ENCODE peak calls at places on chromosomes 7 and 10, in six cellular contexts. X is GM23248, D is PC-3, S is HCT116, E is SK-N-SH, W is MM.1S. J is an unnamed sample.

GRCh38 chr7:104272767-104273384 is 55.5 kb upstream of the LHFPL3 start:
- DNase-seq in E (peak), W (peak), X (peak), S (peak), D (peak), J (no peak)

GRCh38 chr7:73628504-73628903 is 4.2 kb upstream of the MLXIPL start:
- DNase-seq in D (no peak), S (no peak), W (no peak), X (no peak), E (no peak), J (no peak)

GRCh38 chr7:70266186-70266585 is 667.9 kb downstream of the AUTS2 start:
- DNase-seq in S (no peak), W (no peak), D (no peak), X (peak), E (no peak), J (no peak)

GRCh38 chr7:151745090-151745638 is 131.8 kb downstream of the PRKAG2 start:
- DNase-seq in X (peak), W (no peak), S (peak), E (no peak), D (peak), J (no peak)

GRCh38 chr10:106401161-106401560 is 763.3 kb downstream of the SORCS1 start:
- DNase-seq in E (no peak), X (peak), W (no peak), S (no peak), D (peak), J (no peak)

GRCh38 chr10:95610727-95611126 is 45.8 kb downstream of the ALDH18A1 start:
- DNase-seq in W (no peak), D (no peak), X (no peak), E (no peak), S (no peak), J (no peak)

GRCh38 chr7:34086064-34086463 is 180.7 kb downstream of the BMPER start:
- DNase-seq in S (no peak), E (no peak), W (no peak), D (no peak), X (peak), J (no peak)

GRCh38 chr7:78226059-78226658 is 427.6 kb downstream of the PHTF2 start:
- DNase-seq in X (peak), W (no peak), S (peak), D (peak), E (peak), J (peak)

GRCh38 chr10:120511165-120511564 is 54.1 kb downstream of the PLPP4 start:
- DNase-seq in W (no peak), S (no peak), X (peak), E (no peak), D (peak), J (no peak)

GRCh38 chr10:4683137-4683536 is 142.9 kb upstream of the AKR1E2 start:
- DNase-seq in S (no peak), E (no peak), W (peak), X (no peak), D (no peak), J (no peak)

GRCh38 chr7:130400120-130400572 is 19.9 kb downstream of the CPA1 start:
- DNase-seq in X (peak), W (no peak), D (no peak), S (no peak), E (no peak), J (no peak)

GRCh38 chr10:84921701-84922100 is 593.3 kb downstream of the CCSER2 start:
- DNase-seq in E (no peak), X (no peak), S (no peak), W (no peak), D (no peak), J (no peak)

GRCh38 chr10:84924131-84924530 is 595.7 kb downstream of the CCSER2 start:
- DNase-seq in D (no peak), X (no peak), S (no peak), W (no peak), E (no peak), J (no peak)

DNA sequence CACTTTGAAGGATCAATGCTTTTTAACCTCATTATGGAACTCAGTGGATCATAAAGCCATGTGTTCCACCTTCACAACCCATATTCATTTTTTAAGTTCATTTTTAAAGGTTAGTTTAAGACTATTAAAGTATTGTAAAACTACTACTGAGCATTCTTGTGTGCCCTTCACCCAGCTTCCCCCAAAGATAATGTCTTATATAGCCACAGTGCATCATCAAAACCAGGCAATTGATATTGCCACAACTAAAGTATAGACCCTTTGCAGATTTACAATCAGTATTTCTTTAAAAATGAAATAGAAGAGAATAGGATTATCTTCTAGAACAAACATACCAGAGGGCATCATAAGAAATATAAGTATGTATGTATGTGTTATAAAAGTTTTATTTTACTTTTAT is 597.1 kb downstream of the CCSER2 start:
- DNase-seq in D (no peak), S (no peak), W (no peak), X (no peak), E (no peak), J (no peak)
- H3K9ac ChIP-seq in D (no peak), S (no peak), W (no peak), X (no peak), E (no peak), J (no peak)

GRCh38 chr7:13987395-13987794 is 2.1 kb downstream of the ETV1 start:
- DNase-seq in S (no peak), X (peak), E (no peak), W (no peak), D (peak), J (no peak)
- H3K4me2 ChIP-seq in S (no peak), X (peak), E (peak), W (no peak), D (peak), J (peak)

DNA sequence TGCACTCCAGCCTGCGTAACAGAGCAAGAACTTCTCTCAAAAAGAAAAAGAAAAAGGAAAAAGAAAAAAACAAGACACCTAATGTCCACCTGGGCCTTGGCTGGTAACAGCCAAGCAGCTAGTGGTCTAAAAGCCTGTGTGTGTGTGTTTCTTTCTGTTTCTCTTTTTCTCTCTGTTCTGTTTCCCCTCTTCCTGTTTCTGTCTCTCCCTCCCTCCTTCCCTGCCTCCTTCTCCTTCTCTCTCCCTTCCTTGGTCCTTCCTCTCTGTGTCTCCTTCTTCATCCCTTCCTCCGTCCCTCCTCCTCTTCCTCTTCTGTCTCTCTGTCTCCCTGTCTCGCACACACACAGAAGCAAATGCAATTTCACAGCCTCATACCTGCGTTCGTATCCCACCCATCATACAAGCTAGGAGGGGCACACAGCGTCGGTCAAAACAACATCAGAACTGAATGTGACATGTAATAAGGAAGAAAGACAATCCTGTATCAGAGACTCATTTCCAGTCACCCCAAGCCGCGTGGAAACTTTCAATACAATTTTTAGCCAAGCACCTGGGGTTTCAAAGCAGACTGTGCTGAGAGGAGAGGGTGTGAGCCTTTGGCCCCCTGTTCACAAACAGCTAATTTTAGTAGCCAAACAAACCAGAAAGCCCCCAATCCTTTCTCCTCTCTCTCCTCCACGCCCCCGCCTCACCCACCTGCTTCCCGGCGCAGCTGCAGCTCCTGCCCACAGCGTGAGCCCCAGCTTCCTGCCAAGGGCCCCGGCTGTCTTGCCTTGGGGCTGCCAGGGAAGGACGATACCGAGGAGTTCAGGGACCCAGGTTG is 50.2 kb upstream of the GNA12 start:
- DNase-seq in E (no peak), X (no peak), S (no peak), D (no peak), W (peak), J (no peak)
- TF ChIP-seq EZH2phosphoT487 in E (no peak), X (no peak), S (no peak), D (no peak), W (no peak), J (no peak)

DNA sequence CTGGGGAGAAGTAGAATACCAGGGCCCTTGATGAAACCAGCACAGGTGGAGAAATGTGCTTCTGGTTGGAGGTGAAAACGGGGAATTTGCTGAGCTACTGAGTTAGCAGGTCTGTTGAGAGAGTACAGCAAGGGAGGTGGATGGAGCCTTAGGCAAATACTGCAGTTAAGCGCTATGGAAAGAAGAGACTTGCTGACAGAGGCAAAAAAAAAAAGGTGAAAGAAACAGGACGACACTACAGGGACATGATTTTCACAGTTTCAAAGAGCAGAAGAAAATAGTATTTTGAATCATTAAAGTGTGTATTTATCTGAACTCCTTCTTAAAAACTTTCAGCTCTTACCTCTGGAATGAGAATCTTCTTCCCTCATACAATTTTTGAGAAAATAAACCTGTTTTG is 159.5 kb downstream of the DNAH11 start:
- DNase-seq in X (no peak), E (no peak), S (no peak), D (no peak), W (no peak), J (no peak)
- H3K9ac ChIP-seq in X (no peak), E (no peak), S (no peak), D (no peak), W (no peak), J (no peak)

GRCh38 chr10:133368153-133368552 is 5.0 kb downstream of the ECHS1 start:
- DNase-seq in W (no peak), D (no peak), E (no peak), X (no peak), S (no peak), J (no peak)

GRCh38 chr10:133372507-133372906 is 647 bp downstream of the ECHS1 start:
- DNase-seq in E (peak), D (no peak), W (no peak), S (no peak), X (no peak), J (no peak)

GRCh38 chr10:133373104-133373624 is at the start of gene ECHS1:
- DNase-seq in E (peak), W (peak), D (peak), X (peak), S (peak), J (peak)

GRCh38 chr10:133366751-133367150 is 6.4 kb downstream of the ECHS1 start:
- DNase-seq in E (no peak), W (no peak), D (no peak), S (no peak), X (no peak), J (no peak)

GRCh38 chr10:133370026-133370786 is 2.9 kb downstream of the ECHS1 start:
- DNase-seq in E (no peak), D (no peak), W (no peak), X (no peak), S (no peak), J (no peak)
- H3K4me2 ChIP-seq in E (no peak), D (no peak), W (no peak), X (no peak), S (no peak), J (no peak)

DNA sequence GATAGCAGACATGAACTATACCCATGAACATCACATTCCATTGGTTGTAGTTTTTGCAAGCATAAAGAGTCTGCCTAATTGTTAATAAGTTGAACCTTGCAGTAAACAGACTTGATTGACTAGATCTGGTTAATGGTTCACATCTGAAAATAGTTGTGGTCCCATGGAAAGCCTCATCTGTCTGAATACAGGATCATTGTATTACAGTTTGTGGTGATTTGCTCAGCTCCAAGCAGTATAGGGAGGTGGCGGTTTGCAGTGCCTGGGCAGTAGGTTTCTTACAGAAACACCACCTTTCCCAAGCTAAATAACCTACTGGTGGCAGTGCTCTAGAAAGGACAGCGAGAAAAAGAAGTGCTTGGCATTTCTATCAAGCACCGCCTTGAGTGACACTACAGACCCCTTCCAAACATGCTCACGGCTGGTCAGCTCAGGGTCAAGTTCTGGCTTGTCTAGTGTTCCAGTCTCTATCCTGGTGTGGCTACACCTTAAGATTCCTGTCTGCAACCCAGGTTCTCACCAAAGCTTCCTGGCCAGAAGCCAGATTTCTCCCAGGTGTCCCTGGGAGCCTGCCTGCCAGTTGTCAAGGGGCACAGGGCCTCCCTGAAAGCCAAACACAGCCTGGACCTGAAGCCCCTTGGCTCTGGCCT is 119.9 kb downstream of the FANK1 start:
- DNase-seq in D (no peak), S (no peak), W (no peak), X (no peak), E (no peak), J (no peak)
- TF ChIP-seq EZH2phosphoT487 in D (no peak), S (no peak), W (no peak), X (no peak), E (no peak), J (no peak)

GRCh38 chr7:80773787-80774508 is 135.5 kb downstream of the CD36 start:
- DNase-seq in D (no peak), W (no peak), X (no peak), E (no peak), S (no peak), J (no peak)
- H3K9ac ChIP-seq in D (no peak), W (no peak), X (no peak), E (no peak), S (no peak), J (no peak)

GRCh38 chr7:28988818-28989595 is 30.9 kb upstream of the TRIL start:
- DNase-seq in E (no peak), S (no peak), X (peak), D (peak), W (no peak), J (no peak)
- H3K4me2 ChIP-seq in E (peak), S (no peak), X (peak), D (no peak), W (no peak), J (no peak)

DNA sequence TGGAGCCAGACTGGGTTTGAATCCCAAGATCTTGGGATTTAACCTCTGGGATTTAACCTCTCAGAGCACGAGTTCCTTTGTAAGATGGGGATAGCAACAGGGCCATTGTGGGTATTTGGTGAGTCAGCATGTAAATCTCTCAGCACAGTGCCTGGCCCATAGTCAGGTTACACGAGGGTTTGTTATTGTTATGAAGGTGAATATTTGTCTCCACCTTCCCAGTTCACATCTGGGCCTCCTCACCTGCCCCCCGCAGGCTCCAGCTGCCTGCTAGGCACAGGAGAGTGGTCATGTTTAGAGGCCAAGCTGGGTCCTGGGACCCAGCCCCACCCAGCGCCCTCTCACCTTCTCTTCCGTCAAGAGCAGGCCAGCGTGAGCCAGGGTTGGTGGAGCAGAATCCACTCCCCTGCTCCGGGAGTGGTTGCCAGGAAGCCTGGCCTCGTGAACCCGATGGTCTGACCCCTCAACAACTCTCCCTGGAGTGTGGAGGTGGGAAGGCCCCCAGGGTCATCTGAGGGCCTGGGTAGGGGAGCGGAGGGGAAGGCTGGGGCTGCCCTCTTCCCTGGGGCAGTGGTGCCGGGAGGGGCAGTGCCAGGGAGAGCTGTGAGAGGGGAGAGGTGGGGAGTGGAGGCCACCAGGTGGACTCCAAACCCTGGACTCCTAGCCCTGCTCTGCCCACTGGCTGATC is 26.0 kb downstream of the FAM241B start:
- DNase-seq in E (no peak), X (no peak), W (no peak), D (no peak), S (no peak), J (peak)
- TF ChIP-seq EZH2phosphoT487 in E (no peak), X (no peak), W (no peak), D (no peak), S (no peak), J (no peak)

J was measured in neural progenitor cell.